ENCODE peak calls at places on chromosomes 16 and 17, in eight cellular contexts. One of them, this sample, is unnamed.
A peak's percentile ranks its signal among the peaks of the same experiment; 100 is the strongest.

GRCh38 chr17:36752096-36752888 is 150.9 kb downstream of the MRM1 start:
- DNase-seq in GM03348: no peak
- DNase-seq in mesendoderm: no peak
- DNase-seq in stimulated activated CD8-positive, alpha-beta memory T cell treated with anti-CD3 and anti-CD28 coated beads, Interleukin-2, amount 100 ng/mL, for 1 hour: no peak
- DNase-seq in mucosa of descending colon: peak; percentile 56
- DNase-seq in activated CD4-positive, CD25-positive, alpha-beta regulatory T cell treated with anti-CD3 and anti-CD28 coated beads, Interleukin-2, amount 50 U/mL, for 16 hours: no peak
- DNase-seq in left ventricle myocardium inferior: no peak
- DNase-seq in tibial artery: no peak
- DNase-seq in this sample: no peak

GRCh38 chr17:66647391-66647983 is 187.4 kb upstream of the CACNG5 start:
- DNase-seq in GM03348: no peak
- DNase-seq in mesendoderm: no peak
- DNase-seq in stimulated activated CD8-positive, alpha-beta memory T cell treated with anti-CD3 and anti-CD28 coated beads, Interleukin-2, amount 100 ng/mL, for 1 hour: no peak
- DNase-seq in mucosa of descending colon: peak; percentile 39
- DNase-seq in activated CD4-positive, CD25-positive, alpha-beta regulatory T cell treated with anti-CD3 and anti-CD28 coated beads, Interleukin-2, amount 50 U/mL, for 16 hours: no peak
- DNase-seq in left ventricle myocardium inferior: no peak
- DNase-seq in tibial artery: no peak
- DNase-seq in this sample: no peak

GRCh38 chr17:13114601-13115024 is 96.8 kb upstream of the ELAC2 start:
- DNase-seq in GM03348: peak; percentile 90
- DNase-seq in mesendoderm: peak; percentile 72
- DNase-seq in stimulated activated CD8-positive, alpha-beta memory T cell treated with anti-CD3 and anti-CD28 coated beads, Interleukin-2, amount 100 ng/mL, for 1 hour: no peak
- DNase-seq in mucosa of descending colon: peak; percentile 48
- DNase-seq in activated CD4-positive, CD25-positive, alpha-beta regulatory T cell treated with anti-CD3 and anti-CD28 coated beads, Interleukin-2, amount 50 U/mL, for 16 hours: no peak
- DNase-seq in left ventricle myocardium inferior: peak; percentile 19
- DNase-seq in tibial artery: no peak
- DNase-seq in this sample: peak; percentile 86

GRCh38 chr17:40645291-40645690 is 2.3 kb downstream of the SMARCE1 start:
- DNase-seq in GM03348: no peak
- DNase-seq in mesendoderm: no peak
- DNase-seq in stimulated activated CD8-positive, alpha-beta memory T cell treated with anti-CD3 and anti-CD28 coated beads, Interleukin-2, amount 100 ng/mL, for 1 hour: no peak
- DNase-seq in mucosa of descending colon: no peak
- DNase-seq in activated CD4-positive, CD25-positive, alpha-beta regulatory T cell treated with anti-CD3 and anti-CD28 coated beads, Interleukin-2, amount 50 U/mL, for 16 hours: no peak
- DNase-seq in left ventricle myocardium inferior: no peak
- DNase-seq in tibial artery: no peak
- DNase-seq in this sample: no peak

GRCh38 chr16:71421911-71422310 is 19.9 kb downstream of the TLE7 start:
- DNase-seq in GM03348: peak; percentile 44
- DNase-seq in mesendoderm: peak; percentile 75
- DNase-seq in stimulated activated CD8-positive, alpha-beta memory T cell treated with anti-CD3 and anti-CD28 coated beads, Interleukin-2, amount 100 ng/mL, for 1 hour: no peak
- DNase-seq in mucosa of descending colon: peak; percentile 33
- DNase-seq in activated CD4-positive, CD25-positive, alpha-beta regulatory T cell treated with anti-CD3 and anti-CD28 coated beads, Interleukin-2, amount 50 U/mL, for 16 hours: no peak
- DNase-seq in left ventricle myocardium inferior: no peak
- DNase-seq in tibial artery: no peak
- DNase-seq in this sample: peak; percentile 71

GRCh38 chr16:66320774-66321173 is 45.7 kb upstream of the CDH5 start:
- DNase-seq in GM03348: no peak
- DNase-seq in mesendoderm: no peak
- DNase-seq in stimulated activated CD8-positive, alpha-beta memory T cell treated with anti-CD3 and anti-CD28 coated beads, Interleukin-2, amount 100 ng/mL, for 1 hour: no peak
- DNase-seq in mucosa of descending colon: no peak
- DNase-seq in activated CD4-positive, CD25-positive, alpha-beta regulatory T cell treated with anti-CD3 and anti-CD28 coated beads, Interleukin-2, amount 50 U/mL, for 16 hours: no peak
- DNase-seq in left ventricle myocardium inferior: no peak
- DNase-seq in tibial artery: no peak
- DNase-seq in this sample: no peak

GRCh38 chr17:67194134-67194533 is 50.9 kb downstream of the HELZ start:
- DNase-seq in GM03348: peak; percentile 35
- DNase-seq in mesendoderm: peak; percentile 71
- DNase-seq in stimulated activated CD8-positive, alpha-beta memory T cell treated with anti-CD3 and anti-CD28 coated beads, Interleukin-2, amount 100 ng/mL, for 1 hour: no peak
- DNase-seq in mucosa of descending colon: no peak
- DNase-seq in activated CD4-positive, CD25-positive, alpha-beta regulatory T cell treated with anti-CD3 and anti-CD28 coated beads, Interleukin-2, amount 50 U/mL, for 16 hours: no peak
- DNase-seq in left ventricle myocardium inferior: no peak
- DNase-seq in tibial artery: no peak
- DNase-seq in this sample: no peak

GRCh38 chr17:56992364-56992763 is 14.4 kb downstream of the SCPEP1 start:
- DNase-seq in GM03348: no peak
- DNase-seq in mesendoderm: no peak
- DNase-seq in stimulated activated CD8-positive, alpha-beta memory T cell treated with anti-CD3 and anti-CD28 coated beads, Interleukin-2, amount 100 ng/mL, for 1 hour: no peak
- DNase-seq in mucosa of descending colon: no peak
- DNase-seq in activated CD4-positive, CD25-positive, alpha-beta regulatory T cell treated with anti-CD3 and anti-CD28 coated beads, Interleukin-2, amount 50 U/mL, for 16 hours: no peak
- DNase-seq in left ventricle myocardium inferior: no peak
- DNase-seq in tibial artery: no peak
- DNase-seq in this sample: no peak

GRCh38 chr17:82965371-82965770 is 114.0 kb upstream of the METRNL start:
- DNase-seq in GM03348: no peak
- DNase-seq in mesendoderm: no peak
- DNase-seq in stimulated activated CD8-positive, alpha-beta memory T cell treated with anti-CD3 and anti-CD28 coated beads, Interleukin-2, amount 100 ng/mL, for 1 hour: no peak
- DNase-seq in mucosa of descending colon: no peak
- DNase-seq in activated CD4-positive, CD25-positive, alpha-beta regulatory T cell treated with anti-CD3 and anti-CD28 coated beads, Interleukin-2, amount 50 U/mL, for 16 hours: no peak
- DNase-seq in left ventricle myocardium inferior: no peak
- DNase-seq in tibial artery: no peak
- DNase-seq in this sample: peak; percentile 27

GRCh38 chr16:25065899-25066298 is 45.6 kb upstream of the LCMT1 start:
- DNase-seq in GM03348: no peak
- DNase-seq in mesendoderm: peak; percentile 59
- DNase-seq in stimulated activated CD8-positive, alpha-beta memory T cell treated with anti-CD3 and anti-CD28 coated beads, Interleukin-2, amount 100 ng/mL, for 1 hour: no peak
- DNase-seq in mucosa of descending colon: peak; percentile 42
- DNase-seq in activated CD4-positive, CD25-positive, alpha-beta regulatory T cell treated with anti-CD3 and anti-CD28 coated beads, Interleukin-2, amount 50 U/mL, for 16 hours: no peak
- DNase-seq in left ventricle myocardium inferior: no peak
- DNase-seq in tibial artery: no peak
- DNase-seq in this sample: peak; percentile 67

GRCh38 chr16:73048292-73049050 is 543 bp upstream of the ZFHX3 start:
- DNase-seq in GM03348: peak; percentile 60
- DNase-seq in mesendoderm: peak; percentile 67
- DNase-seq in stimulated activated CD8-positive, alpha-beta memory T cell treated with anti-CD3 and anti-CD28 coated beads, Interleukin-2, amount 100 ng/mL, for 1 hour: no peak
- DNase-seq in mucosa of descending colon: peak; percentile 74
- DNase-seq in activated CD4-positive, CD25-positive, alpha-beta regulatory T cell treated with anti-CD3 and anti-CD28 coated beads, Interleukin-2, amount 50 U/mL, for 16 hours: no peak
- DNase-seq in left ventricle myocardium inferior: peak; percentile 78
- DNase-seq in tibial artery: peak; percentile 87
- DNase-seq in this sample: no peak

GRCh38 chr17:9151091-9151490 is 129.8 kb downstream of the NTN1 start:
- DNase-seq in GM03348: no peak
- DNase-seq in mesendoderm: peak; percentile 94
- DNase-seq in stimulated activated CD8-positive, alpha-beta memory T cell treated with anti-CD3 and anti-CD28 coated beads, Interleukin-2, amount 100 ng/mL, for 1 hour: no peak
- DNase-seq in mucosa of descending colon: no peak
- DNase-seq in activated CD4-positive, CD25-positive, alpha-beta regulatory T cell treated with anti-CD3 and anti-CD28 coated beads, Interleukin-2, amount 50 U/mL, for 16 hours: no peak
- DNase-seq in left ventricle myocardium inferior: no peak
- DNase-seq in tibial artery: no peak
- DNase-seq in this sample: no peak

GRCh38 chr17:74631468-74632195 is 8.1 kb upstream of the CD300E start:
- DNase-seq in GM03348: peak; percentile 37
- DNase-seq in mesendoderm: peak; percentile 68
- DNase-seq in stimulated activated CD8-positive, alpha-beta memory T cell treated with anti-CD3 and anti-CD28 coated beads, Interleukin-2, amount 100 ng/mL, for 1 hour: no peak
- DNase-seq in mucosa of descending colon: no peak
- DNase-seq in activated CD4-positive, CD25-positive, alpha-beta regulatory T cell treated with anti-CD3 and anti-CD28 coated beads, Interleukin-2, amount 50 U/mL, for 16 hours: no peak
- DNase-seq in left ventricle myocardium inferior: no peak
- DNase-seq in tibial artery: peak; percentile 49
- DNase-seq in this sample: no peak

GRCh38 chr16:1331712-1332617 is 1.5 kb upstream of the BAIAP3 start:
- DNase-seq in GM03348: peak; percentile 43
- DNase-seq in mesendoderm: peak; percentile 99
- DNase-seq in stimulated activated CD8-positive, alpha-beta memory T cell treated with anti-CD3 and anti-CD28 coated beads, Interleukin-2, amount 100 ng/mL, for 1 hour: peak; percentile 36
- DNase-seq in mucosa of descending colon: peak; percentile 67
- DNase-seq in activated CD4-positive, CD25-positive, alpha-beta regulatory T cell treated with anti-CD3 and anti-CD28 coated beads, Interleukin-2, amount 50 U/mL, for 16 hours: no peak
- DNase-seq in left ventricle myocardium inferior: peak; percentile 63
- DNase-seq in tibial artery: no peak
- DNase-seq in this sample: peak; percentile 96

GRCh38 chr17:78944956-78945355 is 19.8 kb upstream of the TIMP2 start:
- DNase-seq in GM03348: no peak
- DNase-seq in mesendoderm: no peak
- DNase-seq in stimulated activated CD8-positive, alpha-beta memory T cell treated with anti-CD3 and anti-CD28 coated beads, Interleukin-2, amount 100 ng/mL, for 1 hour: no peak
- DNase-seq in mucosa of descending colon: no peak
- DNase-seq in activated CD4-positive, CD25-positive, alpha-beta regulatory T cell treated with anti-CD3 and anti-CD28 coated beads, Interleukin-2, amount 50 U/mL, for 16 hours: no peak
- DNase-seq in left ventricle myocardium inferior: no peak
- DNase-seq in tibial artery: no peak
- DNase-seq in this sample: no peak

GRCh38 chr17:79814966-79815835 is 18.3 kb upstream of the CBX8 start:
- DNase-seq in GM03348: peak; percentile 77
- DNase-seq in mesendoderm: no peak
- DNase-seq in stimulated activated CD8-positive, alpha-beta memory T cell treated with anti-CD3 and anti-CD28 coated beads, Interleukin-2, amount 100 ng/mL, for 1 hour: no peak
- DNase-seq in mucosa of descending colon: peak; percentile 80
- DNase-seq in activated CD4-positive, CD25-positive, alpha-beta regulatory T cell treated with anti-CD3 and anti-CD28 coated beads, Interleukin-2, amount 50 U/mL, for 16 hours: no peak
- DNase-seq in left ventricle myocardium inferior: no peak
- DNase-seq in tibial artery: no peak
- DNase-seq in this sample: peak; percentile 68

GRCh38 chr17:75003070-75003956 is 9.2 kb upstream of the MRPL58 start:
- DNase-seq in GM03348: no peak
- DNase-seq in mesendoderm: no peak
- DNase-seq in stimulated activated CD8-positive, alpha-beta memory T cell treated with anti-CD3 and anti-CD28 coated beads, Interleukin-2, amount 100 ng/mL, for 1 hour: no peak
- DNase-seq in mucosa of descending colon: no peak
- DNase-seq in activated CD4-positive, CD25-positive, alpha-beta regulatory T cell treated with anti-CD3 and anti-CD28 coated beads, Interleukin-2, amount 50 U/mL, for 16 hours: no peak
- DNase-seq in left ventricle myocardium inferior: no peak
- DNase-seq in tibial artery: no peak
- DNase-seq in this sample: peak; percentile 91

GRCh38 chr16:85372627-85373372 is 240.3 kb upstream of the GSE1 start:
- DNase-seq in GM03348: peak; percentile 82
- DNase-seq in mesendoderm: peak; percentile 49
- DNase-seq in stimulated activated CD8-positive, alpha-beta memory T cell treated with anti-CD3 and anti-CD28 coated beads, Interleukin-2, amount 100 ng/mL, for 1 hour: no peak
- DNase-seq in mucosa of descending colon: no peak
- DNase-seq in activated CD4-positive, CD25-positive, alpha-beta regulatory T cell treated with anti-CD3 and anti-CD28 coated beads, Interleukin-2, amount 50 U/mL, for 16 hours: no peak
- DNase-seq in left ventricle myocardium inferior: no peak
- DNase-seq in tibial artery: peak; percentile 90
- DNase-seq in this sample: no peak

GRCh38 chr17:42653179-42654124 is 5.6 kb upstream of the TUBG2 start:
- DNase-seq in GM03348: peak; percentile 82
- DNase-seq in mesendoderm: peak; percentile 92
- DNase-seq in stimulated activated CD8-positive, alpha-beta memory T cell treated with anti-CD3 and anti-CD28 coated beads, Interleukin-2, amount 100 ng/mL, for 1 hour: no peak
- DNase-seq in mucosa of descending colon: peak; percentile 49
- DNase-seq in activated CD4-positive, CD25-positive, alpha-beta regulatory T cell treated with anti-CD3 and anti-CD28 coated beads, Interleukin-2, amount 50 U/mL, for 16 hours: no peak
- DNase-seq in left ventricle myocardium inferior: peak; percentile 72
- DNase-seq in tibial artery: peak; percentile 89
- DNase-seq in this sample: peak; percentile 71

GRCh38 chr16:11418506-11418905 is 73.2 kb downstream of the RMI2 start:
- DNase-seq in GM03348: no peak
- DNase-seq in mesendoderm: no peak
- DNase-seq in stimulated activated CD8-positive, alpha-beta memory T cell treated with anti-CD3 and anti-CD28 coated beads, Interleukin-2, amount 100 ng/mL, for 1 hour: no peak
- DNase-seq in mucosa of descending colon: no peak
- DNase-seq in activated CD4-positive, CD25-positive, alpha-beta regulatory T cell treated with anti-CD3 and anti-CD28 coated beads, Interleukin-2, amount 50 U/mL, for 16 hours: no peak
- DNase-seq in left ventricle myocardium inferior: no peak
- DNase-seq in tibial artery: no peak
- DNase-seq in this sample: no peak

GRCh38 chr17:80790021-80790765 is 201.4 kb upstream of the CHMP6 start:
- DNase-seq in GM03348: no peak
- DNase-seq in mesendoderm: no peak
- DNase-seq in stimulated activated CD8-positive, alpha-beta memory T cell treated with anti-CD3 and anti-CD28 coated beads, Interleukin-2, amount 100 ng/mL, for 1 hour: no peak
- DNase-seq in mucosa of descending colon: no peak
- DNase-seq in activated CD4-positive, CD25-positive, alpha-beta regulatory T cell treated with anti-CD3 and anti-CD28 coated beads, Interleukin-2, amount 50 U/mL, for 16 hours: no peak
- DNase-seq in left ventricle myocardium inferior: no peak
- DNase-seq in tibial artery: no peak
- DNase-seq in this sample: peak; percentile 26

GRCh38 chr17:29572691-29573557 is 4.4 kb downstream of the TP53I13 start:
- DNase-seq in GM03348: peak; percentile 85
- DNase-seq in mesendoderm: no peak
- DNase-seq in stimulated activated CD8-positive, alpha-beta memory T cell treated with anti-CD3 and anti-CD28 coated beads, Interleukin-2, amount 100 ng/mL, for 1 hour: no peak
- DNase-seq in mucosa of descending colon: peak; percentile 70
- DNase-seq in activated CD4-positive, CD25-positive, alpha-beta regulatory T cell treated with anti-CD3 and anti-CD28 coated beads, Interleukin-2, amount 50 U/mL, for 16 hours: no peak
- DNase-seq in left ventricle myocardium inferior: peak; percentile 73
- DNase-seq in tibial artery: peak; percentile 77
- DNase-seq in this sample: peak; percentile 68

GRCh38 chr17:49880291-49881053 is 32.6 kb upstream of the TAC4 start:
- DNase-seq in GM03348: peak; percentile 94
- DNase-seq in mesendoderm: peak; percentile 97
- DNase-seq in stimulated activated CD8-positive, alpha-beta memory T cell treated with anti-CD3 and anti-CD28 coated beads, Interleukin-2, amount 100 ng/mL, for 1 hour: peak; percentile 51
- DNase-seq in mucosa of descending colon: peak; percentile 81
- DNase-seq in activated CD4-positive, CD25-positive, alpha-beta regulatory T cell treated with anti-CD3 and anti-CD28 coated beads, Interleukin-2, amount 50 U/mL, for 16 hours: peak; percentile 20
- DNase-seq in left ventricle myocardium inferior: peak; percentile 58
- DNase-seq in tibial artery: no peak
- DNase-seq in this sample: peak; percentile 98

GRCh38 chr16:35174006-35174405 is 1714.6 kb downstream of the TP53TG3F start:
- DNase-seq in GM03348: no peak
- DNase-seq in mesendoderm: no peak
- DNase-seq in stimulated activated CD8-positive, alpha-beta memory T cell treated with anti-CD3 and anti-CD28 coated beads, Interleukin-2, amount 100 ng/mL, for 1 hour: no peak
- DNase-seq in mucosa of descending colon: no peak
- DNase-seq in activated CD4-positive, CD25-positive, alpha-beta regulatory T cell treated with anti-CD3 and anti-CD28 coated beads, Interleukin-2, amount 50 U/mL, for 16 hours: no peak
- DNase-seq in left ventricle myocardium inferior: no peak
- DNase-seq in tibial artery: peak; percentile 39
- DNase-seq in this sample: peak; percentile 5

GRCh38 chr16:57475711-57476339 is 10.5 kb downstream of the DOK4 start:
- DNase-seq in GM03348: peak; percentile 67
- DNase-seq in mesendoderm: peak; percentile 98
- DNase-seq in stimulated activated CD8-positive, alpha-beta memory T cell treated with anti-CD3 and anti-CD28 coated beads, Interleukin-2, amount 100 ng/mL, for 1 hour: peak; percentile 48
- DNase-seq in mucosa of descending colon: peak; percentile 51
- DNase-seq in activated CD4-positive, CD25-positive, alpha-beta regulatory T cell treated with anti-CD3 and anti-CD28 coated beads, Interleukin-2, amount 50 U/mL, for 16 hours: peak; percentile 43
- DNase-seq in left ventricle myocardium inferior: no peak
- DNase-seq in tibial artery: no peak
- DNase-seq in this sample: peak; percentile 96

GRCh38 chr16:19879241-19879792 is 5.3 kb downstream of the GPRC5B start:
- DNase-seq in GM03348: no peak
- DNase-seq in mesendoderm: peak; percentile 75
- DNase-seq in stimulated activated CD8-positive, alpha-beta memory T cell treated with anti-CD3 and anti-CD28 coated beads, Interleukin-2, amount 100 ng/mL, for 1 hour: no peak
- DNase-seq in mucosa of descending colon: no peak
- DNase-seq in activated CD4-positive, CD25-positive, alpha-beta regulatory T cell treated with anti-CD3 and anti-CD28 coated beads, Interleukin-2, amount 50 U/mL, for 16 hours: no peak
- DNase-seq in left ventricle myocardium inferior: peak; percentile 29
- DNase-seq in tibial artery: no peak
- DNase-seq in this sample: peak; percentile 82

GRCh38 chr17:35968520-35969054 is 12.7 kb downstream of the CCL16 start:
- DNase-seq in GM03348: no peak
- DNase-seq in mesendoderm: no peak
- DNase-seq in stimulated activated CD8-positive, alpha-beta memory T cell treated with anti-CD3 and anti-CD28 coated beads, Interleukin-2, amount 100 ng/mL, for 1 hour: no peak
- DNase-seq in mucosa of descending colon: no peak
- DNase-seq in activated CD4-positive, CD25-positive, alpha-beta regulatory T cell treated with anti-CD3 and anti-CD28 coated beads, Interleukin-2, amount 50 U/mL, for 16 hours: no peak
- DNase-seq in left ventricle myocardium inferior: no peak
- DNase-seq in tibial artery: no peak
- DNase-seq in this sample: no peak

GRCh38 chr17:48127371-48128051 is 19.9 kb downstream of the SNX11 start:
- DNase-seq in GM03348: peak; percentile 37
- DNase-seq in mesendoderm: peak; percentile 34
- DNase-seq in stimulated activated CD8-positive, alpha-beta memory T cell treated with anti-CD3 and anti-CD28 coated beads, Interleukin-2, amount 100 ng/mL, for 1 hour: no peak
- DNase-seq in mucosa of descending colon: no peak
- DNase-seq in activated CD4-positive, CD25-positive, alpha-beta regulatory T cell treated with anti-CD3 and anti-CD28 coated beads, Interleukin-2, amount 50 U/mL, for 16 hours: no peak
- DNase-seq in left ventricle myocardium inferior: no peak
- DNase-seq in tibial artery: no peak
- DNase-seq in this sample: no peak

This sample was measured in H9.